ENCODE peak calls at places on chromosomes 4 and X, in four cellular contexts. X is H9, Z is AG04450, E is uterus. G is an unnamed sample. For H3K9me3 and H3K27me3, the result is how much of the 10 kb centered on the place peaks cover.

GRCh38 chr4:31220921-31221320 is 500.8 kb downstream of the PCDH7 start:
- DNase-seq in X (no peak), Z (no peak), E (no peak), G (no peak)

GRCh38 chr4:131348258-131348657 is 1800.8 kb upstream of the PCDH10 start:
- DNase-seq in X (no peak), Z (no peak), E (no peak), G (no peak)

GRCh38 chr4:145352438-145353145 is 129.1 kb upstream of the SMAD1 start:
- DNase-seq in X (no peak), Z (no peak), E (no peak), G (no peak)

GRCh38 chr4:24793219-24794005 is 2.0 kb upstream of the SOD3 start:
- DNase-seq in X (no peak), Z (no peak), E (no peak), G (no peak)

GRCh38 chr4:100591156-100591876 is 73.5 kb upstream of the EMCN start:
- DNase-seq in X (no peak), Z (no peak), E (no peak), G (no peak)

GRCh38 chr4:187258651-187259401 is 535.2 kb upstream of the FAT1 start:
- DNase-seq in X (no peak), Z (no peak), E (no peak), G (no peak)

GRCh38 chr4:17773125-17773698 is 8.2 kb downstream of the FAM184B start:
- DNase-seq in X (no peak), Z (no peak), E (no peak), G (no peak)

GRCh38 chrX:19709812-19710518 is 177.4 kb downstream of the SH3KBP1 start:
- DNase-seq in X (no peak), Z (no peak), E (no peak), G (no peak)

GRCh38 chr4:90078440-90078839 is 48.8 kb upstream of the CCSER1 start:
- DNase-seq in X (no peak), Z (no peak), E (no peak), G (no peak)

GRCh38 chrX:44314259-44314734 is 29.2 kb downstream of the EFHC2 start:
- DNase-seq in X (no peak), Z (peak), E (no peak), G (no peak)

GRCh38 chrX:47620303-47620685 is 637 bp upstream of the SYN1 start:
- DNase-seq in X (no peak), Z (no peak), E (no peak), G (no peak)

GRCh38 chrX:47618923-47619485 is 653 bp downstream of the SYN1 start:
- DNase-seq in X (no peak), Z (no peak), E (no peak), G (no peak)

GRCh38 chrX:47623540-47624027 is 3.9 kb upstream of the SYN1 start:
- DNase-seq in X (peak), Z (peak), E (no peak), G (peak)

GRCh38 chrX:47621851-47622250 is 2.2 kb upstream of the SYN1 start:
- DNase-seq in X (no peak), Z (no peak), E (no peak), G (no peak)

DNA sequence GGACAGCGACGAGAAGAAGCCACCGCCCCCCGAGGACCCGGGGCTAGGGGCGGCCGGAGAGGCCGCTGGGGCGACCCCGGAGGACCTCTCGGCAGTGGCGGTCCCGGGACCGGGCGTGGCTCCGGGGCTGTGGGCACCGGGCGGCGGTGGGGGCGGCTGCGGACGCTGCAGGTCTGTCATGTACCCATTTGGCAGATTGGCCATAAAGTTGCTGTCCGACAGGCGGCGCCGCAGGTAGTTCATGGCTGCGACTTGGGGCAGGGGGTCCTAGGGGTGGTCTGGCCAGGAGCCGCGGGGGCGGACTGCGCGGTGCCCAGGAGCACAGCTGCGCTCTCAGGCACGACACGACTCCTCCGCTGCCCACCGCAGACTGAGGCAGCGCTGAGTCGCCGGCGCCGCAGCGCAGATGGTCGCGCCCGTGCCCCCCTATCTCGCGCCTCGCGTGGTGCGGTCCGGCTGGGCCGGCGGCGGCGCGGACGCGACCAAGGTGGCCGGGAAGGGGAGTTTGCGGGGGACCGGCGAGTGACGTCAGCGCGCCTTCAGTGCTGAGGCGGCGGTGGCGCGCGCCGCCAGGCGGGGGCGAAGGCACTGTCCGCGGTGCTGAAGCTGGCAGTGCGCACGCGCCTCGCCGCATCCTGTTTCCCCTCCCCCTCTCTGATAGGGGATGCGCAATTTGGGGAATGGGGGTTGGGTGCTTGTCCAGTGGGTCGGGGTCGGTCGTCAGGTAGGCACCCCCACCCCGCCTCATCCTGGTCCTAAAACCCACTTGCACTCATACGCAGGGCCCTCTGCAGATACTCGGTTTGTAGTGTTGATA is at the start of gene SYN1:
- DNase-seq in X (peak), Z (peak), E (peak), G (peak)
- TF ChIP-seq CTCF in X (peak), Z (no peak), E (peak), G (no peak)

GRCh38 chrX:23802431-23802830 is 19.5 kb downstream of the SAT1 start:
- DNase-seq in X (no peak), Z (no peak), E (no peak), G (no peak)
- H3K9me3 ChIP-seq in X (under half), Z (under half), E (under half), G (under half)

GRCh38 chrX:54994668-54995452 is 872 bp upstream of the PFKFB1 start:
- DNase-seq in X (no peak), Z (no peak), E (no peak), G (no peak)

GRCh38 chrX:54992911-54993622 is 921 bp downstream of the PFKFB1 start:
- DNase-seq in X (no peak), Z (no peak), E (no peak), G (no peak)

GRCh38 chrX:54995621-54996020 is 1.6 kb upstream of the PFKFB1 start:
- DNase-seq in X (no peak), Z (no peak), E (no peak), G (no peak)

GRCh38 chrX:54999717-55000598 is at the start of gene APEX2:
- DNase-seq in X (peak), Z (peak), E (peak), G (peak)

DNA sequence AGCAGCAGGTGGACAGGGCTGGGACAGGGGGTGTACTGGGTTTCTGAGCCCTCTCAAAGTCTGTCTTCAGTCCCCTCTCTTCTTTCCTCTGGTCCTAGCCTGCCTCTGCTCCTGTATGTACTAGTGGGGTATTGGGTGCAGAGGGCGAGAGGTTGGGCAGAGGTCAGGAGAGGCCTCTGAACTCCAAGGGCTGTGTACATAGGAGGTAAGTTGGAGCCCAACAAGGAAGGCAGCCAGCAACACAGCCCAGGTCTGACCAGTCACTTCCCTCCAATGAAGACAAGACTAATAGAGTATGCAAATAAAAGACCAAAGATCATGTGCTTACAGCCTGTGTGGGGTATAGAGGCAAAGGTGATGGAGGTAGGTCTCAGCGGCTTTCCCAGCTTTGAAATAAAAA is at the start of gene PFKFB1:
- DNase-seq in X (no peak), Z (no peak), E (no peak), G (no peak)
- H3K27me3 ChIP-seq in X (under half), Z (under half), E (under half), G (under half)

DNA sequence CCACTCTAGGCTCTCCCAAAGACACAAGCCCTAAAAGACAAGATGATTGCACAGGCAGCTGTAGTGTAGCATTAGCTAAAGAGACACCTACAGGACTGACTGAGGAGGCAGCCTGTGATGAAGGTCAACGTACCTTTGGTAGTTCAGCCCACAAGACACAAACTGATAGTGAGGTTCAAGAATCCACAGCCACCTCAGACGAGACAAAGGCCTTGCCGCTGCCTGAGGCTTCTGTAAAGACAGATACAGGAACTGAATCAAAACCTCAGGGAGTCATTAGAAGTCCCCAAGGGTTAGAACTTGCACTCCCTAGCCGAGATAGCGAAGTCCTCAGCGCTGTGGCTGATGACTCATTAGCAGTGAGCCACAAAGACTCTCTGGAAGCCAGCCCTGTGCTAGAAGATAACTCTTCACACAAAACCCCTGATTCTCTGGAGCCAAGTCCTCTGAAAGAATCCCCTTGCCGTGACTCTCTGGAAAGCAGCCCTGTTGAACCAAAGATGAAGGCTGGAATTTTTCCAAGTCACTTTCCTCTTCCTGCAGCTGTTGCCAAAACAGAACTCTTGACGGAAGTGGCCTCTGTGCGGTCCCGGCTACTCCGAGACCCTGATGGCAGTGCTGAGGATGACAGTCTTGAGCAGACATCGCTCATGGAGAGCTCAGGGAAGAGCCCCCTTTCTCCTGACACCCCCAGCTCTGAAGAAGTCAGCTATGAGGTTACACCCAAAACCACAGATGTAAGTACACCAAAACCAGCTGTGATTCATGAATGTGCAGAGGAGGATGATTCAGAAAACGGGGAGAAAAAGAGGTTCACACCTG is 306.3 kb downstream of the ANK2 start:
- DNase-seq in X (no peak), Z (peak), E (peak), G (peak)
- TF ChIP-seq CTCF in X (no peak), Z (no peak), E (no peak), G (no peak)

DNA sequence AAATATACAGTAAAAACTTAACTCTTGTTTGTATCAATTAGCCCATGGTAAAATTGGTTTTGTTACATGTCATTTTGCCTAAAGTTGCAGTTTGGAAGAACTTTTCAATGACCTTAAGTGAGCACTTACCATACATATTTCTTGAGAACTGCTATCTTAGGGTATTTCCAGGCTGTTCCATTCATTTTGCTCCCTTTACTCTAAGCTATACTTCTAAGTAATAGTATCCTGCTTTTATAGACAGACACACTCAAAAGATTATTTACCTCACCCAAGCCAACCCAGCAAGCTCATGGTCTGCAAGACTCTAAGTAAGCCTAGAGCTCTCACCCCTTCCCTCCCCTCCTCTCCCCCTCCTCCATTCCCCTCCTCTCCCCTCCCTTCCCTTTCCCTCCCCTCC is 294.0 kb downstream of the HS3ST1 start:
- DNase-seq in X (no peak), Z (no peak), E (no peak), G (no peak)
- H3K9me3 ChIP-seq in X (under half), Z (under half), E (under half), G (under half)

DNA sequence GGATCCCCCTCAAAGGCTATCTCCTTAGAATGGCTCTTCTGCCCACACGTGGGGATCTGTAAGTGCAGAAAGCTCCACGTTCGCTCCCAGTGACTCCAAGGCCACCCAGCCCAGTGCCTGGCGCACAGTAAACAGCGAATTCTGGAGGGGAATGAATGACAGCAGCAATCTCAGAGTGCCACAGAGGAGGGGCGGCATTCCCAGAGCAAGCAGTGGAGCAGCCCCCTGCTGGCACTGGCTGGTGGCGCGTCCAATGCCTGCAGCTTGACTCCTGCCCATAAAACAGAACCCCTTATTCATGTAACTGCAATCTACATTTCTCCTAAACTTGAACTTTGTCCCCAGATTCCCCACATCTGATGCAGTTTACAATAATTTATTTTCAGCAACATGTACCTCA is 6.9 kb upstream of the HELT start:
- DNase-seq in X (peak), Z (no peak), E (no peak), G (no peak)
- H3K27me3 ChIP-seq in X (under half), Z (under half), E (under half), G (half or more)

GRCh38 chr4:47837582-47838294 is at the start of gene CORIN:
- DNase-seq in X (peak), Z (no peak), E (no peak), G (peak)

GRCh38 chr4:47838445-47838844 is 578 bp upstream of the CORIN start:
- DNase-seq in X (no peak), Z (no peak), E (no peak), G (no peak)

GRCh38 chr4:47839259-47839658 is 1.4 kb upstream of the CORIN start:
- DNase-seq in X (no peak), Z (no peak), E (peak), G (no peak)

GRCh38 chr4:47835489-47835888 is 2.4 kb downstream of the CORIN start:
- DNase-seq in X (peak), Z (no peak), E (no peak), G (no peak)

DNA sequence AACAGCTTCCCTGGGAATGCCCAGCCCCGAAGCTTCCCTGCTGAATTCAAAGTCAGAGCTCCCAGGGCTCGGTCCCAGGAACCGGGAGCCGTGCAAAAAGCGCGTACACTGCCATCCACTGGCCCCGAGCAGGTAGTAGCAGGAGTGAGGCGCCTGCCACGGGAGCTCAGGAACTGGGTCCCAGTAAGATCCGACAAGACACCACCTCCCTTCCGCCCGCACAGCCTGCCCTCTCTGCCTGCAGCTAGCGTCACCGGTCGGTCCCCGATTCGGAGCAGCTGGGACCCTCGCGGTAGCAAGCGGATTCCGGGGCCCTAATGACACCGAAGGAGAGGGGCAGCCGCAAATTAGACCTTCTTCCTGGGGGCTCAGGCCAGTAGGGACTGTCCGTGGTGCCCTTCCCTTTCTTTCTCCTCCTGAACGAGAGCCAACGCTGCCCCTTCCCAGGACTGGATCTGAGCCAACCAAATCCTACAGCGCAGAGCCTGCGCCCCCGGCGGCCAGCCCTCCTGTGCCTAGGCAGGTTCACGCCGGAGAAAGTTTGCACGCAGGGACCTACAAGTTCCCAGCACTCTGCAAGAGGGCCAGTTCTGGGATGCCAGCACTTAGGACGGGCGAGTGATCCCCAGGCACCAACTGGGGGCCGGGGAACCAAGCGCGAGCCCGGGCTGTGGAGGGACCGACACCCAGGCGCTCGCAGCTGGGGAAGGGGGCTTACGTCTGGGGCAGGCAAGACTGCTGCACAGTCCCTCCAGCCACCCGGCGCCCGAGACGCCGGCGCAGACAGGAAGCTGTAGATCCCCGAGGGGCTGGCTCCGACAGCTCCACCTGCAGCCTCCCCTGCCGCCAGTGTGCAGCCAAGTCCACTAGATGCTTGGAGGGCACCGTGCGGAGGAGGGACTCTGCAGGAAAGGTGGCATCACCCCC is 949 bp downstream of the CORIN start:
- DNase-seq in X (peak), Z (peak), E (peak), G (peak)
- TF ChIP-seq CTCF in X (peak), Z (peak), E (peak), G (peak)